ENCODE peak calls at places on chromosomes 5 and 9, in nine cellular contexts. M is spleen; J is midbrain; F is LHCN-M2; Z is AML-193; E is left colon; A is naive thymus-derived CD8-positive, alpha-beta T cell; I is Caki2; Q is Calu3. B is an unnamed sample.

GRCh38 chr5:56607074-56607473 is 208.3 kb upstream of the MAP3K1 start:
- DNase-seq in F (no peak), E (no peak), J (no peak), Q (no peak), Z (no peak), M (no peak), A (no peak), I (no peak), B (no peak)

GRCh38 chr5:95988877-95989276 is 27.2 kb upstream of the ELL2 start:
- DNase-seq in Q (no peak), M (no peak), F (no peak), A (no peak), Z (no peak), E (no peak), J (no peak), I (no peak), B (no peak)

GRCh38 chr5:135315394-135315793 is 83.6 kb downstream of the MACROH2A1 start:
- DNase-seq in J (no peak), Q (no peak), I (no peak), E (no peak), F (no peak), A (no peak), M (no peak), Z (no peak), B (no peak)

GRCh38 chr5:118551031-118551430 is 437.3 kb downstream of the DTWD2 start:
- DNase-seq in Z (no peak), E (no peak), J (no peak), F (peak; percentile 7), I (no peak), M (no peak), Q (no peak), A (no peak), B (no peak)

GRCh38 chr5:150113047-150113744 is 26.8 kb upstream of the CSF1R start:
- DNase-seq in A (no peak), M (peak; percentile 72), F (no peak), Q (no peak), E (no peak), J (no peak), Z (no peak), I (no peak), B (no peak)

GRCh38 chr5:50595199-50595598 is 71.2 kb upstream of the PARP8 start:
- DNase-seq in Z (peak; percentile 10), M (no peak), I (peak; percentile 61), Q (no peak), J (no peak), A (no peak), F (peak; percentile 91), E (no peak), B (no peak)

GRCh38 chr5:107383414-107383813 is 287.3 kb downstream of the EFNA5 start:
- DNase-seq in M (no peak), Q (no peak), Z (no peak), I (no peak), F (no peak), E (no peak), A (no peak), J (no peak), B (no peak)

GRCh38 chr9:91500509-91501011 is 76.9 kb upstream of the NFIL3 start:
- DNase-seq in M (no peak), F (peak; percentile 69), J (no peak), E (no peak), A (no peak), Z (no peak), I (peak; percentile 84), Q (peak; percentile 37), B (no peak)

GRCh38 chr5:39498247-39498952 is 73.6 kb upstream of the DAB2 start:
- DNase-seq in Q (no peak), E (no peak), A (no peak), M (no peak), Z (peak; percentile 55), F (peak; percentile 56), J (no peak), I (no peak), B (no peak)

GRCh38 chr5:170755679-170756456 is 27.7 kb upstream of the GABRP start:
- DNase-seq in I (no peak), A (no peak), M (no peak), F (no peak), J (no peak), Z (no peak), Q (peak; percentile 69), E (peak; percentile 73), B (peak; percentile 55)

GRCh38 chr5:138148811-138149210 is 9.6 kb upstream of the NME5 start:
- DNase-seq in F (peak; percentile 68), Q (peak; percentile 52), M (no peak), E (peak; percentile 41), A (no peak), Z (no peak), I (peak; percentile 27), J (no peak), B (no peak)

GRCh38 chr9:73011346-73011745 is 58.5 kb upstream of the ALDH1A1 start:
- DNase-seq in J (no peak), Z (no peak), M (no peak), Q (no peak), A (no peak), I (no peak), F (peak; percentile 84), E (no peak), B (no peak)

GRCh38 chr9:127828262-127829031 is 25.8 kb downstream of the FPGS start:
- DNase-seq in E (peak; percentile 80), M (peak; percentile 89), Z (no peak), Q (peak; percentile 67), J (no peak), I (peak; percentile 32), A (no peak), F (peak; percentile 55), B (no peak)